ENCODE peak calls at places on chromosomes 13 and 19, in six cellular contexts. M, F, O, H, A and V are unnamed samples.

GRCh38 chr19:16419671-16420394 is 51.9 kb downstream of the EPS15L1 start:
- DNase-seq in M (no peak), F (no peak), O (no peak), H (no peak), A (no peak), V (no peak)

GRCh38 chr13:60411983-60412382 is 15.0 kb downstream of the TDRD3 start:
- DNase-seq in M (no peak), F (no peak), O (no peak), H (no peak), A (no peak), V (peak)

GRCh38 chr19:33427801-33428626 is 54.5 kb downstream of the CEBPG start:
- DNase-seq in M (no peak), F (no peak), O (no peak), H (no peak), A (no peak), V (no peak)

GRCh38 chr19:45958763-45959516 is 14.7 kb downstream of the NOVA2 start:
- DNase-seq in M (no peak), F (no peak), O (no peak), H (no peak), A (no peak), V (no peak)

GRCh38 chr19:15358918-15359317 is 20.7 kb downstream of the AKAP8 start:
- DNase-seq in M (no peak), F (no peak), O (no peak), H (no peak), A (no peak), V (peak)

GRCh38 chr19:49056101-49056901 is 1.2 kb downstream of the CGB7 start:
- DNase-seq in M (no peak), F (no peak), O (peak), H (peak), A (peak), V (peak)

GRCh38 chr19:2589441-2589840 is 113.1 kb downstream of the GNG7 start:
- DNase-seq in M (no peak), F (no peak), O (no peak), H (no peak), A (no peak), V (no peak)

GRCh38 chr19:28065026-28065425 is 1147.9 kb downstream of the UQCRFS1 start:
- DNase-seq in M (no peak), F (no peak), O (no peak), H (no peak), A (no peak), V (no peak)

GRCh38 chr13:93687261-93687660 is 460.7 kb downstream of the GPC6 start:
- DNase-seq in M (no peak), F (no peak), O (no peak), H (no peak), A (no peak), V (peak)

GRCh38 chr19:48868196-48868886 is at the start of gene PLEKHA4:
- DNase-seq in M (no peak), F (no peak), O (peak), H (no peak), A (peak), V (peak)

GRCh38 chr13:81171065-81171647 is 830.2 kb upstream of the SPRY2 start:
- DNase-seq in M (no peak), F (no peak), O (peak), H (no peak), A (no peak), V (peak)

GRCh38 chr13:95023405-95023804 is 277.8 kb downstream of the ABCC4 start:
- DNase-seq in M (no peak), F (no peak), O (no peak), H (no peak), A (no peak), V (no peak)

GRCh38 chr13:72983085-72983768 is 75.6 kb upstream of the KLF5 start:
- DNase-seq in M (no peak), F (no peak), O (no peak), H (no peak), A (peak), V (peak)

GRCh38 chr13:110047511-110047910 is 259.4 kb downstream of the COL4A1 start:
- DNase-seq in M (no peak), F (peak), O (no peak), H (no peak), A (peak), V (peak)

GRCh38 chr19:43524922-43525835 is 1.8 kb downstream of the ETHE1 start:
- DNase-seq in M (no peak), F (peak), O (peak), H (peak), A (peak), V (peak)

GRCh38 chr19:55157064-55157908 is at the start of gene TNNI3:
- DNase-seq in M (no peak), F (no peak), O (no peak), H (no peak), A (no peak), V (no peak)

GRCh38 chr13:77859450-77859849 is 59.2 kb downstream of the EDNRB start:
- DNase-seq in M (no peak), F (no peak), O (no peak), H (no peak), A (peak), V (no peak)

GRCh38 chr19:19371056-19371455 is 34.4 kb upstream of the GATAD2A start:
- DNase-seq in M (no peak), F (no peak), O (no peak), H (no peak), A (no peak), V (no peak)

GRCh38 chr13:78326608-78327007 is 276.7 kb downstream of the POU4F1 start:
- DNase-seq in M (peak), F (no peak), O (no peak), H (no peak), A (no peak), V (no peak)

GRCh38 chr13:63938851-63939250 is 2523.2 kb upstream of the PCDH20 start:
- DNase-seq in M (no peak), F (no peak), O (no peak), H (no peak), A (no peak), V (peak)

GRCh38 chr19:44823373-44823698 is 14.4 kb downstream of the BCAM start:
- DNase-seq in M (no peak), F (no peak), O (no peak), H (no peak), A (no peak), V (no peak)

GRCh38 chr19:40279120-40279551 is 6.0 kb downstream of the AKT2 start:
- DNase-seq in M (no peak), F (no peak), O (no peak), H (no peak), A (peak), V (peak)

GRCh38 chr19:7968796-7969559 is 25.5 kb upstream of the TIMM44 start:
- DNase-seq in M (no peak), F (no peak), O (no peak), H (no peak), A (no peak), V (no peak)

GRCh38 chr19:535017-535835 is 3.7 kb downstream of the CDC34 start:
- DNase-seq in M (no peak), F (no peak), O (no peak), H (no peak), A (no peak), V (no peak)

GRCh38 chr13:72539925-72540324 is 187.5 kb downstream of the MZT1 start:
- DNase-seq in M (no peak), F (no peak), O (no peak), H (no peak), A (no peak), V (no peak)

GRCh38 chr13:32309812-32310706 is 5.1 kb downstream of the ZAR1L start:
- DNase-seq in M (no peak), F (no peak), O (peak), H (no peak), A (peak), V (peak)

GRCh38 chr13:107835339-107836018 is 379.9 kb downstream of the LIG4 start:
- DNase-seq in M (no peak), F (no peak), O (no peak), H (no peak), A (no peak), V (no peak)

GRCh38 chr13:107778094-107778493 is 437.2 kb downstream of the LIG4 start:
- DNase-seq in M (no peak), F (no peak), O (peak), H (no peak), A (no peak), V (no peak)